ENCODE peak calls at places on chromosomes 11 and 22, in four cellular contexts. V, C, D and A are unnamed samples.

GRCh38 chr11:29432719-29433325 is 584.0 kb downstream of the KCNA4 start:
- DNase-seq in V (peak; percentile 5), C (peak; percentile 14), D (peak; percentile 3), A (peak; percentile 2)

GRCh38 chr11:112004389-112004788 is 20.8 kb upstream of the DLAT start:
- DNase-seq in C (peak; percentile 28), V (peak; percentile 53), D (peak; percentile 10), A (peak; percentile 15)

GRCh38 chr11:721347-721912 is 15.4 kb downstream of the EPS8L2 start:
- DNase-seq in V (no peak), C (no peak), D (no peak), A (no peak)

GRCh38 chr11:68890490-68891231 is 13.0 kb downstream of the MRPL21 start:
- DNase-seq in D (no peak), V (no peak), C (peak; percentile 97), A (no peak)

GRCh38 chr22:37368058-37368457 is 59.2 kb downstream of the ELFN2 start:
- DNase-seq in C (no peak), D (no peak), V (no peak), A (no peak)

GRCh38 chr11:15034687-15035267 is 38.6 kb upstream of the CALCB start:
- DNase-seq in V (no peak), D (no peak), C (no peak), A (no peak)

GRCh38 chr11:95242990-95243590 is 12.1 kb upstream of the SESN3 start:
- DNase-seq in C (no peak), V (no peak), D (no peak), A (no peak)

GRCh38 chr11:107973641-107974040 is 35.1 kb upstream of the CUL5 start:
- DNase-seq in V (no peak), D (no peak), C (no peak), A (no peak)

GRCh38 chr22:28855355-28856094 is 27.8 kb upstream of the ZNRF3 start:
- DNase-seq in V (peak; percentile 51), C (peak; percentile 71), D (peak; percentile 73), A (peak; percentile 70)

GRCh38 chr11:12131943-12132789 is 21.8 kb downstream of the MICAL2 start:
- DNase-seq in D (no peak), C (no peak), V (no peak), A (no peak)

GRCh38 chr11:111334495-111335123 is 36.3 kb downstream of the POU2AF3 start:
- DNase-seq in D (no peak), V (no peak), C (peak; percentile 24), A (peak; percentile 99)

GRCh38 chr22:41481131-41481830 is 12.4 kb downstream of the ACO2 start:
- DNase-seq in C (no peak), D (no peak), V (no peak), A (no peak)

GRCh38 chr22:29080061-29080975 is 7.5 kb downstream of the KREMEN1 start:
- DNase-seq in V (no peak), D (no peak), C (peak; percentile 64), A (no peak)

GRCh38 chr11:35166369-35167360 is 27.7 kb downstream of the CD44 start:
- DNase-seq in V (no peak), C (no peak), D (peak; percentile 94), A (no peak)

GRCh38 chr11:47466201-47466600 is 17.3 kb upstream of the RAPSN start:
- DNase-seq in D (no peak), V (no peak), C (no peak), A (no peak)

GRCh38 chr11:78613053-78613813 is 38.6 kb upstream of the NARS2 start:
- DNase-seq in C (no peak), D (no peak), V (no peak), A (peak; percentile 86)

GRCh38 chr22:17990167-17990566 is 34.2 kb downstream of the MICAL3 start:
- DNase-seq in D (no peak), V (no peak), C (no peak), A (no peak)

GRCh38 chr22:17990942-17991341 is 33.4 kb downstream of the MICAL3 start:
- DNase-seq in V (no peak), D (no peak), C (no peak), A (no peak)

GRCh38 chr22:17984114-17984513 is 40.2 kb downstream of the MICAL3 start:
- DNase-seq in V (no peak), C (no peak), D (no peak), A (no peak)

GRCh38 chr22:17985606-17986005 is 38.8 kb downstream of the MICAL3 start:
- DNase-seq in D (no peak), C (no peak), V (no peak), A (no peak)

GRCh38 chr22:17988800-17989513 is 35.4 kb downstream of the MICAL3 start:
- DNase-seq in D (no peak), V (no peak), C (no peak), A (no peak)
- TF ChIP-seq YY1 in D (no peak), V (no peak), C (no peak), A (no peak)

GRCh38 chr11:3108183-3108721 is 51.0 kb upstream of the CARS1 start:
- DNase-seq in V (no peak), D (no peak), C (peak; percentile 18), A (no peak)

GRCh38 chr11:3107608-3108182 is 50.5 kb upstream of the CARS1 start:
- DNase-seq in C (peak; percentile 42), D (no peak), V (no peak), A (no peak)

GRCh38 chr11:3111919-3112690 is 53.0 kb downstream of the OSBPL5 start:
- DNase-seq in D (no peak), C (no peak), V (no peak), A (no peak)

GRCh38 chr11:3109434-3109833 is 52.2 kb upstream of the CARS1 start:
- DNase-seq in C (peak; percentile 14), V (no peak), D (no peak), A (no peak)

GRCh38 chr11:3109921-3110706 is 52.9 kb upstream of the CARS1 start:
- DNase-seq in V (peak; percentile 91), C (peak; percentile 76), D (peak; percentile 37), A (peak; percentile 15)
- TF ChIP-seq YY1 in V (peak; percentile 13), C (no peak), D (no peak), A (no peak)

GRCh38 chr11:100689141-100689540 is 2.1 kb downstream of the ARHGAP42 start:
- DNase-seq in C (no peak), V (no peak), D (no peak), A (no peak)

GRCh38 chr11:100686476-100686875 is 612 bp upstream of the ARHGAP42 start:
- DNase-seq in D (no peak), V (no peak), C (no peak), A (no peak)

GRCh38 chr11:100684101-100685065 is 2.7 kb upstream of the ARHGAP42 start:
- DNase-seq in V (no peak), D (peak; percentile 12), C (no peak), A (peak; percentile 21)

GRCh38 chr11:100687630-100688395 is 725 bp downstream of the ARHGAP42 start:
- DNase-seq in C (peak; percentile 47), V (peak; percentile 53), D (peak; percentile 75), A (peak; percentile 55)

DNA sequence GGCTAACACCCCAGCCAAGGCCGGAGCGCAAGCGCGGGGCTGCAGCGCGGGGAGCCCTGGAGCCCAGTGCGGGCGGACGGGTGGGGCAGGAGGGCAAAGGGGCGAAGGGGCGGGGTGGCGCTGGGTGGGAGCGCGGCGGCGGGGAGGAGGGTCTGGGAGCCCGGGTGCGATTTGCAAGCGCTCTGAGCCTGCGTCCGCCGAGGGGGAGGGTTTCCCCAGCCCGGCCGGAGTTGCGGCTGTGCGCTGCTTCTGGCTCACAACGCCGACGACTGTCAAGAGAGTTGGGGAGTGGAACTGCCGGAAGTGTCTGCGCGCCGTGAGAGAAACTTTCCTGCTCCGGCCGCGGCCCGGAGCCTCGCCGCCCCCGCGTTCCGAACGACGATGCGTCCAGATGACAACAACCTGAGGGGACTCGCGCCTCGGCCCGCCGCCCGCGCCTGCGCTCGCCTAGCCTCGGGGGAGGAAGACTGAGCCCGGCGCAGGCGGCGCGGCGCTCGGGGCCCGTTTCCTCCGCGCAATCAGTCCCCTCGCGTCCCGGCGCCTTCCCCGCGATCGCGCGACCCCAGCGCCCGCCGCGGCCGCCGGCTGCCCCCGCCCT is at the start of gene ARHGAP42:
- DNase-seq in D (no peak), V (peak; percentile 53), C (peak; percentile 42), A (peak; percentile 16)
- TF ChIP-seq YY1 in D (no peak), V (no peak), C (no peak), A (no peak)

DNA sequence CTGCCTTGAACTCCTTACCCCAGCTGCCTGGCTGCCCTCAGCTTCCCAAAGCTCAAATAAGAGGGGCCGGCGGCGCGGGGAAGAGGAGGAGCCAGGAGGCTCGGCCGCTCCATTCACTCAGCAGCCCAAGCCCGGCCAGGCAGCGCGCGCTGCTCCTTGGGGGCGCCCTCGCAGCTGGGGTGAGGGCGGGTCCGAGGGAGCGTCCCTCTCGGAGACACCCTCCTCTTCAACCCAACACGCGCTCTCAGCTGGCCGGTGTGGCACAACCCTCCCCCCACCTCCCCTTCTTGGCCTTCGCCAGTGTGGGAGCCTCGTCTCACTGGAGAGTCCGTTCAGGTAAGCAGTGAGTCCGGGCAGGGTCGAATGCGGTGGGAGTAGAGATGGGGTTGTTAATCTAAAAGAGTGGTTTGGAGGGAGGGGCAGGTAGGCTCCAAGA is at the start of gene WT1:
- DNase-seq in D (no peak), V (peak; percentile 84), C (peak; percentile 31), A (no peak)
- TF ChIP-seq YY1 in D (no peak), V (no peak), C (no peak), A (no peak)